ENCODE peak calls at places on chromosomes 6 and 20, in seven cellular contexts. O, C, K, N, U, H and M are unnamed samples.
A peak's percentile ranks its signal among the peaks of the same experiment; 100 is the strongest.

GRCh38 chr20:41352666-41353065 is 12.0 kb downstream of the LPIN3 start:
- DNase-seq in H (no peak), U (no peak), O (no peak), N (no peak), C (no peak), K (no peak), M (no peak)

GRCh38 chr6:17413313-17413750 is 19.9 kb downstream of the CAP2 start:
- DNase-seq in U (no peak), O (no peak), K (no peak), H (peak; percentile 86), N (no peak), C (no peak), M (peak; percentile 86)

GRCh38 chr6:105608711-105609374 is 206.0 kb upstream of the PREP start:
- DNase-seq in H (peak; percentile 98), K (no peak), U (peak; percentile 66), O (no peak), C (no peak), N (no peak), M (peak; percentile 99)

GRCh38 chr6:61909541-61909940 is 376.5 kb downstream of the KHDRBS2 start:
- DNase-seq in N (no peak), U (no peak), K (no peak), H (no peak), O (no peak), C (no peak), M (no peak)

GRCh38 chr6:155112757-155113156 is 117.6 kb downstream of the TIAM2 start:
- DNase-seq in H (no peak), U (no peak), O (no peak), K (no peak), C (no peak), N (no peak), M (no peak)

GRCh38 chr6:158011478-158011920 is 29.8 kb downstream of the SYNJ2 start:
- DNase-seq in U (peak; percentile 14), N (no peak), C (no peak), O (no peak), K (no peak), H (peak; percentile 49), M (peak; percentile 42)

GRCh38 chr20:37276494-37277252 is 12.8 kb upstream of the MANBAL start:
- DNase-seq in O (peak; percentile 41), N (no peak), H (peak; percentile 83), U (no peak), C (no peak), K (no peak), M (peak; percentile 79)

GRCh38 chr6:33822575-33823395 is 19.0 kb upstream of the MLN start:
- DNase-seq in N (peak; percentile 15), U (peak; percentile 62), C (peak; percentile 82), O (no peak), H (no peak), K (no peak), M (no peak)

GRCh38 chr20:26208296-26209091 is 511.8 kb upstream of the ZNF337 start:
- DNase-seq in U (peak; percentile 57), N (no peak), K (no peak), C (peak; percentile 81), O (no peak), H (peak; percentile 10), M (no peak)

GRCh38 chr6:4225207-4225872 is 90.0 kb upstream of the ECI2 start:
- DNase-seq in N (no peak), C (peak; percentile 50), U (no peak), K (no peak), H (peak; percentile 37), O (no peak), M (peak; percentile 6)

DNA sequence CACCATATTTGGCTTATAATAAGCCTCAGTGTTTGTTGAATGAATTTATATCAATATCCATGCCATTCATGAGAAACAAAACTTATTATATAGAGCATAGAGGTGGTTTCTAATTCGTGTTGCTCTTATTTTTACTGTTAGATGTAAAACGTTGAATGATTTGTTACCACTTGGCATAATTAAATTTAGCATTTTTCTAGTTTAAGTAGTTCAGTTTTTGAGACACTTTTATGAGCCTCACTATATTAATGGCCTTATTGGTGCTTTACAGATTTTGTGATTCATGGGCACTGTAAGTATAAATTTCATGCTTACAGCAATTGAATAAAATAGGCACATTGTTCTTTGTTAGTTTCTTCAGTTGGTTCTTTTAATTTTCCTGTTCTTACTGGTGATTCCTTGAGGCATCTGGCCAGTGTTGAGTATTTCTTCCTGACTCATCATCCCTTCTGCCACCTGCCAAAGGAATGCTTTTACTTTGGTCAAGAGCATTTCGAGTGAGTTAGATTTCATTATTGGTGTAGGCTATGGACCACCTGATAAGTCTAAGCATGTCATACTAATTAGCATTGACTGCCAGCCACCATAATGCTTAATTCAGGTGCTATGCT is 34.8 kb downstream of the CDKAL1 start:
- DNase-seq in C (no peak), N (no peak), K (peak; percentile 19), H (peak; percentile 70), U (no peak), O (no peak), M (peak; percentile 48)
- H3K9ac ChIP-seq in C (no peak overlapping the region), N (no peak overlapping the region), K (no peak overlapping the region), H (no peak overlapping the region), U (no peak overlapping the region), O (no peak overlapping the region), M (no peak overlapping the region)

GRCh38 chr20:19423097-19423891 is 210.9 kb downstream of the SLC24A3 start:
- DNase-seq in C (peak; percentile 13), N (no peak), U (no peak), K (no peak), H (no peak), O (no peak), M (no peak)
- H3K9ac ChIP-seq in C (no peak overlapping the region), N (no peak overlapping the region), U (no peak overlapping the region), K (no peak overlapping the region), H (no peak overlapping the region), O (no peak overlapping the region), M (no peak overlapping the region)

GRCh38 chr6:90214966-90215365 is 81.7 kb downstream of the BACH2 start:
- DNase-seq in O (no peak), N (no peak), C (no peak), U (no peak), K (no peak), H (no peak), M (no peak)

GRCh38 chr6:90216081-90216977 is 80.3 kb downstream of the BACH2 start:
- DNase-seq in C (peak; percentile 58), H (peak; percentile 86), U (peak; percentile 82), O (no peak), N (peak; percentile 54), K (no peak), M (peak; percentile 84)

GRCh38 chr6:90219168-90219985 is 77.3 kb downstream of the BACH2 start:
- DNase-seq in O (peak; percentile 10), K (no peak), H (peak; percentile 96), N (peak; percentile 19), U (no peak), C (peak; percentile 43), M (peak; percentile 96)

GRCh38 chr6:90220273-90220672 is 76.4 kb downstream of the BACH2 start:
- DNase-seq in U (no peak), C (no peak), K (no peak), N (no peak), H (peak; percentile 68), O (no peak), M (peak; percentile 65)

GRCh38 chr6:90217621-90218496 is 78.8 kb downstream of the BACH2 start:
- DNase-seq in K (no peak), H (no peak), O (no peak), C (no peak), U (no peak), N (peak; percentile 24), M (no peak)
- H3K9ac ChIP-seq in K (peak overlapping the region; percentile 82), H (peak overlapping the region; percentile 41), O (peak overlapping the region; percentile 60), C (no peak overlapping the region), U (no peak overlapping the region), N (peak overlapping the region; percentile 48), M (peak overlapping the region; percentile 90)

DNA sequence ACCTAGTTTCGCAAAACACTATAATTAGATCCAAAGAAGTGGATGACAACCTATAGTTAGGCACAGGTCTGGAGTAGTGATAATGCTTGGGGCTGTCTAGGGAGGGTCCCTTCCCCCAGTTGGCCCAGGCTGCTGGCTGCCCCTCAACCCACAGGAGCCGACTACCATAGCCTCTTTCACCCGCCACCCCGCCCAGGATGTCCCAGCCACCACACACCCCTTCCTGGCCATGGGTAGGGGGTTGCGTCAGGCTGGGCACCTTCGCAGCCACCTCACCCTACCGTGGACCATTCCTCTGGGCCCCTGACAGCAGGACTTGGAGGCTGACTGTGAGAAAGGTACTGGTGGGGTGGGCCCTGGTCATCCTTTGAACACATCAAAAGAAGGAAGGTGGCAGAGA is 8.5 kb downstream of the TFEB start:
- DNase-seq in U (peak; percentile 66), N (no peak), H (no peak), C (no peak), O (no peak), K (no peak), M (no peak)
- H3K9ac ChIP-seq in U (no peak overlapping the region), N (no peak overlapping the region), H (no peak overlapping the region), C (no peak overlapping the region), O (no peak overlapping the region), K (no peak overlapping the region), M (no peak overlapping the region)

DNA sequence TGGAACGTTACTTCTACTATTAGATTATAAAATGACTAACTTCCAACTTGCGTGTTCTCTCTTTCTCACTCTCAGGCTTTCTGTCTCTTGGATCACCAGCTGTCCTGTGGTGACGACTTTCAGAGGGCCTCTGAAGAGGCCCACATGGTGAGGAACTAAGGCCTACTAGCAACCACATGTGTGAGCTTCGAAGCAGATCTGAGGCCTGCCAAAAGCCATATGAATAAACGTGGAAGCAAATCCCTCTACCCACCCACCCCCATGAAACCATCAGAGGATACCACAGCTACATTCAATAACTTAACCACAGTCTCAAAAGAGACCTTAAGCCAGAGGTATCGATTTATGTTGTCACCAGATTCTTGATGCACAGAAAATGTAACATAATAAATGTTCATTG is 13.5 kb upstream of the BMP5 start:
- DNase-seq in U (no peak), K (no peak), H (no peak), N (peak; percentile 61), O (peak; percentile 92), C (no peak), M (no peak)
- H3K9ac ChIP-seq in U (no peak overlapping the region), K (no peak overlapping the region), H (no peak overlapping the region), N (no peak overlapping the region), O (no peak overlapping the region), C (no peak overlapping the region), M (no peak overlapping the region)

GRCh38 chr6:42390228-42390934 is 61.3 kb downstream of the TRERF1 start:
- DNase-seq in H (no peak), O (no peak), N (peak; percentile 7), C (no peak), U (no peak), K (no peak), M (no peak)
- H3K9ac ChIP-seq in H (no peak overlapping the region), O (no peak overlapping the region), N (no peak overlapping the region), C (no peak overlapping the region), U (no peak overlapping the region), K (no peak overlapping the region), M (no peak overlapping the region)

GRCh38 chr20:59932616-59933295 is 681 bp downstream of the SYCP2 start:
- DNase-seq in U (peak; percentile 70), N (no peak), C (no peak), K (no peak), O (no peak), H (no peak), M (no peak)
- H3K9ac ChIP-seq in U (no peak overlapping the region), N (no peak overlapping the region), C (no peak overlapping the region), K (no peak overlapping the region), O (no peak overlapping the region), H (no peak overlapping the region), M (no peak overlapping the region)